ENCODE peak calls at places on chromosome 22, in four cellular contexts. S is IMR-90, Y is uterus, N is cardiac muscle cell. V is an unnamed sample.

GRCh38 chr22:19644314-19645223 is 69.7 kb upstream of the SEPTIN5 start:
- DNase-seq in S (no peak), Y (peak; percentile 30), N (no peak), V (no peak)

GRCh38 chr22:19869497-19870152 is 15.0 kb upstream of the GNB1L start:
- DNase-seq in S (no peak), Y (no peak), N (no peak), V (no peak)

GRCh38 chr22:17769716-17770082 is 4.6 kb downstream of the BID start:
- DNase-seq in S (no peak), Y (no peak), N (no peak), V (no peak)

GRCh38 chr22:38228873-38229740 is 27.3 kb downstream of the MAFF start:
- DNase-seq in S (peak; percentile 57), Y (no peak), N (peak; percentile 60), V (no peak)

GRCh38 chr22:32340437-32340836 is 17.2 kb upstream of the RFPL3 start:
- DNase-seq in S (no peak), Y (no peak), N (no peak), V (no peak)

GRCh38 chr22:20569059-20570058 is 61.9 kb downstream of the MED15 start:
- DNase-seq in S (peak; percentile 99), Y (peak; percentile 67), N (peak; percentile 96), V (peak; percentile 69)

GRCh38 chr22:30444632-30445437 is 19.3 kb downstream of the MTFP1 start:
- DNase-seq in S (peak; percentile 52), Y (no peak), N (peak; percentile 74), V (peak; percentile 80)

GRCh38 chr22:18121436-18122253 is 11.0 kb downstream of the TUBA8 start:
- DNase-seq in S (no peak), Y (no peak), N (no peak), V (no peak)

GRCh38 chr22:18091916-18092526 is 14.2 kb downstream of the PEX26 start:
- DNase-seq in S (peak; percentile 43), Y (peak; percentile 79), N (peak; percentile 93), V (no peak)

GRCh38 chr22:48891688-48892380 is 935.8 kb downstream of the BRD1 start:
- DNase-seq in S (no peak), Y (no peak), N (no peak), V (peak; percentile 6)

GRCh38 chr22:49094858-49095257 is 732.8 kb downstream of the BRD1 start:
- DNase-seq in S (no peak), Y (no peak), N (no peak), V (no peak)

GRCh38 chr22:29040385-29041275 is 21.0 kb downstream of the C22orf31 start:
- DNase-seq in S (peak; percentile 93), Y (peak; percentile 83), N (peak; percentile 95), V (peak; percentile 63)

GRCh38 chr22:22989856-22990255 is 80.5 kb upstream of the GNAZ start:
- DNase-seq in S (no peak), Y (no peak), N (no peak), V (no peak)

GRCh38 chr22:19051381-19051780 is 70.8 kb downstream of the DGCR2 start:
- DNase-seq in S (no peak), Y (no peak), N (no peak), V (no peak)

GRCh38 chr22:46617250-46618103 is 2.7 kb upstream of the GRAMD4 start:
- DNase-seq in S (peak; percentile 20), Y (no peak), N (no peak), V (no peak)

GRCh38 chr22:40712311-40712710 is 33.0 kb downstream of the MCHR1 start:
- DNase-seq in S (no peak), Y (no peak), N (no peak), V (no peak)

GRCh38 chr22:32457031-32457430 is 7.2 kb downstream of the BPIFC start:
- DNase-seq in S (no peak), Y (no peak), N (no peak), V (no peak)

GRCh38 chr22:19429950-19430889 is 1.3 kb downstream of the HIRA start:
- DNase-seq in S (peak; percentile 78), Y (no peak), N (peak; percentile 82), V (no peak)

GRCh38 chr22:19638282-19639015 is 75.9 kb upstream of the SEPTIN5 start:
- DNase-seq in S (no peak), Y (no peak), N (no peak), V (peak; percentile 14)

GRCh38 chr22:25488244-25489020 is 76.0 kb upstream of the GRK3 start:
- DNase-seq in S (peak; percentile 91), Y (peak; percentile 54), N (peak; percentile 81), V (no peak)

GRCh38 chr22:29022101-29022817 is 39.4 kb downstream of the C22orf31 start:
- DNase-seq in S (no peak), Y (no peak), N (no peak), V (no peak)

GRCh38 chr22:24433868-24434471 is 6.6 kb downstream of the ADORA2A start:
- DNase-seq in S (peak; percentile 73), Y (no peak), N (no peak), V (no peak)

GRCh38 chr22:38177926-38178604 is 3.6 kb downstream of the PLA2G6 start:
- DNase-seq in S (peak; percentile 89), Y (peak; percentile 38), N (peak; percentile 85), V (peak; percentile 76)

GRCh38 chr22:23237201-23237798 is 57.0 kb downstream of the BCR start:
- DNase-seq in S (peak; percentile 66), Y (peak; percentile 40), N (peak; percentile 31), V (no peak)

GRCh38 chr22:34709641-34710040 is 356.3 kb upstream of the ISX start:
- DNase-seq in S (no peak), Y (no peak), N (no peak), V (no peak)

GRCh38 chr22:47456031-47456430 is 693.6 kb downstream of the TBC1D22A start:
- DNase-seq in S (no peak), Y (no peak), N (no peak), V (no peak)

GRCh38 chr22:23772315-23773246 is at the start of gene MMP11:
- DNase-seq in S (no peak), Y (peak; percentile 59), N (peak; percentile 49), V (peak; percentile 58)

GRCh38 chr22:25053153-25053805 is 100.8 kb downstream of the KIAA1671 start:
- DNase-seq in S (no peak), Y (no peak), N (no peak), V (peak; percentile 82)

GRCh38 chr22:23163665-23164064 is 16.6 kb upstream of the BCR start:
- DNase-seq in S (no peak), Y (peak; percentile 46), N (no peak), V (no peak)

GRCh38 chr22:37331811-37332536 is 49.7 kb downstream of the CYTH4 start:
- DNase-seq in S (peak; percentile 38), Y (no peak), N (no peak), V (no peak)

GRCh38 chr22:47154621-47155081 is 392.2 kb downstream of the TBC1D22A start:
- DNase-seq in S (peak; percentile 82), Y (peak; percentile 68), N (peak; percentile 79), V (no peak)

GRCh38 chr22:30880847-30881246 is 87.7 kb downstream of the MORC2 start:
- DNase-seq in S (no peak), Y (no peak), N (no peak), V (no peak)

GRCh38 chr22:22928666-22929380 is 41.2 kb downstream of the IGLL5 start:
- DNase-seq in S (peak; percentile 16), Y (no peak), N (peak; percentile 33), V (no peak)

GRCh38 chr22:32583921-32584335 is 109.3 kb downstream of the FBXO7 start:
- DNase-seq in S (peak; percentile 40), Y (no peak), N (peak; percentile 69), V (no peak)

GRCh38 chr22:30940655-30941362 is 27.8 kb downstream of the MORC2 start:
- DNase-seq in S (no peak), Y (no peak), N (no peak), V (no peak)

GRCh38 chr22:44181912-44182590 is 1.3 kb downstream of the PARVG start:
- DNase-seq in S (no peak), Y (no peak), N (no peak), V (no peak)

DNA sequence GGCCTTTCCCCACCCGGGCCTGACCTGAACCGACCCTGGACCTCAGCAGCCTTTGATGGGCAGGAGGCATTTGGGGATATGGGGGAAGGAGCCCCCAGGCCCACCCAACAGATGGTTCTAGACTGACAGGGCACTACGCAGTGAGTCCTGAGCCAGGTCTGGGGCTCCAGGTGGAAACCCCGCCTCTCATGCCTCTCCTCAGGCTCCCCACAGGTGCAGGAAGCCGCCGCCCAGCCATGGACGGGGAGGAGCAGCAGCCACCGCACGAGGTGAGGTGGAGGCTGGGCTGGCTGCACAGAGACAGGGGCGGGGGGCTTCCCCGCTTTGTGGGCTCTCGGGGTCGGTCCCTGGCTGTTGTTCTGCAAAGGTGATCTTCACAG is 7.1 kb downstream of the TRABD start:
- DNase-seq in S (no peak), Y (no peak), N (no peak), V (no peak)
- H3K4me1 ChIP-seq in S (peaks cover 13% of the 10 kb centered on the region), Y (peaks cover 21% of the 10 kb centered on the region), N (peaks cover 29% of the 10 kb centered on the region), V (no peaks in the 10 kb centered on the region)

GRCh38 chr22:39246217-39246616 is 1.4 kb upstream of the PDGFB start:
- DNase-seq in S (no peak), Y (no peak), N (no peak), V (no peak)
- TF ChIP-seq CTCF in S (no peak), Y (no peak), N (no peak), V (no peak)

GRCh38 chr22:26857169-26857568 is 199.8 kb downstream of the MIAT start:
- DNase-seq in S (no peak), Y (no peak), N (no peak), V (no peak)
- H3K4me1 ChIP-seq in S (no peaks in the 10 kb centered on the region), Y (no peaks in the 10 kb centered on the region), N (no peaks in the 10 kb centered on the region), V (no peaks in the 10 kb centered on the region)

DNA sequence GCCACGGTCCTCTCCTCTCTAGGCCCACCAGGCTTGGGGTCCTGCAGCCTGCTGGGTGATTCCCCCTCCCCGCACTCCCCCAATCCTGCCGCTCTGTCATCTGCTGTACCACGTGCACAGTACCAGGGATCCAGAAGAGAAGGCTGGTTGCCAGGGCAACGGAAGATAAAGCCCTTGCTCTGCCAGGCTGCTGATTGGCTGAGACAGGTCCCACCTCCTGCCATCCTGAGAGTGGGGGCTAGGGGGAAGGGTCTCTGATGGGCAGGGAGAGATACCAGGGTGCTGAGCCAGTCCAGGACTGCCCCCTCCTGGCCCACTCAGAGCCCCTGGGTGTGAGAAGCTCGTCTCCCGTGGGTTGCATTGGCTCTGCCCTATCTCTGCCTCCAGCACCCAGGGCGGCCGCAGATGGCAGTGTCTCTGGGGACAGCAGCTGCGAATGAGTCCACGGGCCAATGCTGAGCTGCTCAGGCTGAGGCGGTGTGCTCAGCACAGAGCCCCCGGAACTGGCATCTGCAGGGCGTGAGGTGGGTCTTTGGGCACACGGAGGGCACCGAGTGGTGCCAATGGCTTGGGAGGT is at the start of gene SMIM45:
- DNase-seq in S (no peak), Y (no peak), N (peak; percentile 24), V (no peak)
- TF ChIP-seq CTCF in S (no peak), Y (no peak), N (no peak), V (no peak)

V was measured in Caco-2.